ENCODE peak calls at places on chromosomes 7 and 10, in eight cellular contexts. One of them, this sample, is unnamed.

GRCh38 chr7:81441750-81442149 is 328.1 kb downstream of the HGF start:
- DNase-seq in lower leg skin: no peak
- DNase-seq in KG1: no peak
- DNase-seq in activated CD4-positive, alpha-beta T cell treated with anti-CD3 and anti-CD28 coated beads for 36 hours: no peak
- DNase-seq in HuH-7.5: no peak
- DNase-seq in HTR-8/SVneo: no peak
- DNase-seq in NCI-H2081: no peak
- DNase-seq in aorta: no peak
- DNase-seq in this sample: no peak

GRCh38 chr10:98664329-98665042 is 217.8 kb upstream of the HPS1 start:
- DNase-seq in activated CD4-positive, alpha-beta T cell treated with anti-CD3 and anti-CD28 coated beads for 36 hours: peak
- DNase-seq in HTR-8/SVneo: no peak
- DNase-seq in lower leg skin: no peak
- DNase-seq in aorta: no peak
- DNase-seq in NCI-H2081: no peak
- DNase-seq in KG1: peak
- DNase-seq in HuH-7.5: no peak
- DNase-seq in this sample: no peak

GRCh38 chr7:27424749-27425148 is 182.1 kb downstream of the EVX1 start:
- DNase-seq in KG1: no peak
- DNase-seq in aorta: no peak
- DNase-seq in HTR-8/SVneo: no peak
- DNase-seq in lower leg skin: no peak
- DNase-seq in NCI-H2081: no peak
- DNase-seq in HuH-7.5: no peak
- DNase-seq in activated CD4-positive, alpha-beta T cell treated with anti-CD3 and anti-CD28 coated beads for 36 hours: no peak
- DNase-seq in this sample: no peak

GRCh38 chr10:114499630-114500190 is 95.4 kb upstream of the AFAP1L2 start:
- DNase-seq in lower leg skin: peak
- DNase-seq in KG1: no peak
- DNase-seq in NCI-H2081: no peak
- DNase-seq in activated CD4-positive, alpha-beta T cell treated with anti-CD3 and anti-CD28 coated beads for 36 hours: peak
- DNase-seq in aorta: no peak
- DNase-seq in HTR-8/SVneo: no peak
- DNase-seq in HuH-7.5: no peak
- DNase-seq in this sample: no peak

GRCh38 chr7:139687980-139688632 is 89.7 kb downstream of the HIPK2 start:
- DNase-seq in aorta: no peak
- DNase-seq in HTR-8/SVneo: no peak
- DNase-seq in NCI-H2081: no peak
- DNase-seq in activated CD4-positive, alpha-beta T cell treated with anti-CD3 and anti-CD28 coated beads for 36 hours: no peak
- DNase-seq in HuH-7.5: no peak
- DNase-seq in lower leg skin: no peak
- DNase-seq in KG1: no peak
- DNase-seq in this sample: peak

GRCh38 chr10:97685395-97685958 is 1.6 kb downstream of the AVPI1 start:
- DNase-seq in lower leg skin: no peak
- DNase-seq in HuH-7.5: peak
- DNase-seq in NCI-H2081: no peak
- DNase-seq in aorta: peak
- DNase-seq in KG1: no peak
- DNase-seq in activated CD4-positive, alpha-beta T cell treated with anti-CD3 and anti-CD28 coated beads for 36 hours: no peak
- DNase-seq in HTR-8/SVneo: peak
- DNase-seq in this sample: peak

GRCh38 chr10:11881477-11882417 is 58.6 kb downstream of the PROSER2 start:
- DNase-seq in HuH-7.5: peak
- DNase-seq in lower leg skin: no peak
- DNase-seq in HTR-8/SVneo: peak
- DNase-seq in aorta: peak
- DNase-seq in activated CD4-positive, alpha-beta T cell treated with anti-CD3 and anti-CD28 coated beads for 36 hours: no peak
- DNase-seq in NCI-H2081: no peak
- DNase-seq in KG1: no peak
- DNase-seq in this sample: peak

GRCh38 chr7:133742709-133743538 is 384.2 kb upstream of the LRGUK start:
- DNase-seq in activated CD4-positive, alpha-beta T cell treated with anti-CD3 and anti-CD28 coated beads for 36 hours: no peak
- DNase-seq in HTR-8/SVneo: peak
- DNase-seq in KG1: no peak
- DNase-seq in HuH-7.5: no peak
- DNase-seq in lower leg skin: no peak
- DNase-seq in aorta: no peak
- DNase-seq in NCI-H2081: no peak
- DNase-seq in this sample: peak

This sample was measured in adrenal gland.